ENCODE peak calls at places on chromosomes 5 and 9, in six cellular contexts. Y is AG09309, W is A549, O is NB4, Z is psoas muscle, V is lower leg skin. P is an unnamed sample.

GRCh38 chr5:86806206-86806605 is 188.5 kb downstream of the COX7C start:
- DNase-seq in Y (no peak), W (no peak), O (no peak), Z (no peak), V (no peak), P (no peak)

GRCh38 chr5:178356459-178356872 is 123.9 kb upstream of the PHYKPL start:
- DNase-seq in Y (no peak), W (no peak), O (no peak), Z (no peak), V (no peak), P (no peak)

GRCh38 chr9:4137755-4138154 is 162.1 kb downstream of the GLIS3 start:
- DNase-seq in Y (peak; percentile 51), W (peak; percentile 57), O (peak; percentile 21), Z (no peak), V (no peak), P (peak; percentile 44)

GRCh38 chr5:43401827-43402226 is 10.4 kb downstream of the CCL28 start:
- DNase-seq in Y (no peak), W (peak; percentile 57), O (peak; percentile 17), Z (no peak), V (no peak), P (no peak)

GRCh38 chr5:58450811-58451629 is 8.9 kb downstream of the PLK2 start:
- DNase-seq in Y (no peak), W (no peak), O (no peak), Z (no peak), V (no peak), P (no peak)

GRCh38 chr9:72363226-72363625 is 1.8 kb downstream of the ZFAND5 start:
- DNase-seq in Y (no peak), W (no peak), O (no peak), Z (no peak), V (no peak), P (no peak)

GRCh38 chr5:53037141-53037859 is 48.1 kb downstream of the ITGA2 start:
- DNase-seq in Y (no peak), W (peak; percentile 40), O (no peak), Z (no peak), V (no peak), P (no peak)

GRCh38 chr9:92405770-92406169 is 1.4 kb upstream of the OGN start:
- DNase-seq in Y (no peak), W (no peak), O (no peak), Z (no peak), V (no peak), P (no peak)

GRCh38 chr5:10556331-10556807 is 7.5 kb upstream of the ANKRD33B start:
- DNase-seq in Y (no peak), W (peak; percentile 85), O (no peak), Z (no peak), V (no peak), P (no peak)

GRCh38 chr5:74538206-74538661 is 102.3 kb downstream of the ENC1 start:
- DNase-seq in Y (peak; percentile 69), W (no peak), O (peak; percentile 76), Z (peak; percentile 54), V (peak; percentile 58), P (no peak)

GRCh38 chr9:131402738-131403492 is 9.0 kb downstream of the PRRC2B start:
- DNase-seq in Y (peak; percentile 55), W (peak; percentile 64), O (no peak), Z (peak; percentile 91), V (peak; percentile 89), P (peak; percentile 61)

GRCh38 chr9:74281674-74282073 is 215.5 kb upstream of the RORB start:
- DNase-seq in Y (no peak), W (no peak), O (peak; percentile 4), Z (no peak), V (no peak), P (no peak)

GRCh38 chr5:81971086-81971693 is 633 bp upstream of the ATG10 start:
- DNase-seq in Y (no peak), W (peak; percentile 47), O (peak; percentile 46), Z (no peak), V (no peak), P (no peak)

GRCh38 chr9:114004221-114004716 is 73.8 kb downstream of the AMBP start:
- DNase-seq in Y (no peak), W (no peak), O (no peak), Z (peak; percentile 41), V (peak; percentile 53), P (no peak)

GRCh38 chr5:50962934-50963646 is 296.7 kb downstream of the PARP8 start:
- DNase-seq in Y (no peak), W (peak; percentile 65), O (peak; percentile 75), Z (peak; percentile 70), V (peak; percentile 67), P (no peak)

GRCh38 chr5:75498208-75498777 is 13.1 kb downstream of the CERT1 start:
- DNase-seq in Y (no peak), W (no peak), O (no peak), Z (no peak), V (no peak), P (no peak)

GRCh38 chr5:67209141-67209771 is 12.7 kb upstream of the CD180 start:
- DNase-seq in Y (peak; percentile 32), W (peak; percentile 81), O (peak; percentile 76), Z (no peak), V (peak; percentile 78), P (no peak)

GRCh38 chr5:38509185-38509584 is 47.3 kb downstream of the LIFR start:
- DNase-seq in Y (peak; percentile 86), W (no peak), O (no peak), Z (no peak), V (no peak), P (peak; percentile 79)

GRCh38 chr5:14364096-14364495 is 217.5 kb upstream of the OTULINL start:
- DNase-seq in Y (no peak), W (no peak), O (peak; percentile 41), Z (no peak), V (no peak), P (no peak)

GRCh38 chr9:136681945-136682699 is 5.1 kb downstream of the AGPAT2 start:
- DNase-seq in Y (no peak), W (no peak), O (no peak), Z (no peak), V (no peak), P (no peak)

GRCh38 chr5:93072831-93073459 is 508.1 kb downstream of the NR2F1-AS1 start:
- DNase-seq in Y (no peak), W (no peak), O (no peak), Z (no peak), V (no peak), P (no peak)

GRCh38 chr5:5419291-5420210 is 2.9 kb upstream of the ICE1 start:
- DNase-seq in Y (peak; percentile 76), W (peak; percentile 65), O (peak; percentile 53), Z (no peak), V (no peak), P (peak; percentile 41)

GRCh38 chr9:34500623-34501267 is 22.0 kb downstream of the ENHO start:
- DNase-seq in Y (no peak), W (peak; percentile 73), O (peak; percentile 65), Z (peak; percentile 33), V (peak; percentile 50), P (no peak)

GRCh38 chr9:107615325-107615724 is 125.8 kb upstream of the KLF4 start:
- DNase-seq in Y (peak; percentile 73), W (no peak), O (peak; percentile 96), Z (no peak), V (no peak), P (no peak)

GRCh38 chr9:88537743-88538055 is 2.7 kb downstream of the NXNL2 start:
- DNase-seq in Y (peak; percentile 84), W (peak; percentile 23), O (peak; percentile 86), Z (peak; percentile 28), V (peak; percentile 73), P (no peak)

DNA sequence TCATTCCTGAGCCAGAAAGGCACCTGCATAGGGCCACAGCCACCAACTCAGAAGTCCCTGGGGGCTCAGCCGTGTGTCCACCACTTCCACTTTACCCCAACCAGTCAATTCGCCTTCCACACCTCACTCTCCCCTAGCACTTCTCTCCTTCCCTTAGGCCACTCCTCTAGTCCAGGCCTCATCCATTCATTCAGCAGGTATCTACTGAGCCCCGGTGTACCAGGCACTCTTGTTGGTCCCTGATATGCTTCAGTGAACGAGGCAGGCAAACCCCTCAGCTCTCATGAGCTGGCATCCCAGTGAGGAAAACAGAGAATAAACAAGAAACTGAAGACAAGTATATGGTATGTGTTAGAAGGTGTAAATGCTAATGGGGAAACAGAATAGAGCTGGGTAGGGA is 28.7 kb downstream of the NDUFA8 start:
- DNase-seq in Y (no peak), W (no peak), O (no peak), Z (no peak), V (no peak), P (no peak)
- H3K4me3 ChIP-seq in Y (no peak overlapping the region), W (no peak overlapping the region), O (no peak overlapping the region), Z (no peak overlapping the region), V (no peak overlapping the region), P (no peak overlapping the region)

GRCh38 chr5:71734141-71734540 is 15.1 kb downstream of the CARTPT start:
- DNase-seq in Y (no peak), W (no peak), O (no peak), Z (no peak), V (no peak), P (no peak)

GRCh38 chr5:71737931-71738539 is 19.0 kb downstream of the CARTPT start:
- DNase-seq in Y (no peak), W (no peak), O (no peak), Z (no peak), V (no peak), P (no peak)

GRCh38 chr5:71740015-71740753 is 21.1 kb downstream of the CARTPT start:
- DNase-seq in Y (no peak), W (no peak), O (no peak), Z (no peak), V (no peak), P (no peak)

GRCh38 chr5:71743135-71743534 is 24.1 kb downstream of the CARTPT start:
- DNase-seq in Y (no peak), W (no peak), O (no peak), Z (no peak), V (no peak), P (no peak)

GRCh38 chr5:71738962-71739361 is 19.9 kb downstream of the CARTPT start:
- DNase-seq in Y (no peak), W (no peak), O (no peak), Z (no peak), V (no peak), P (no peak)
- TF ChIP-seq CTCF in Y (no peak), W (no peak), O (no peak), Z (no peak), V (no peak), P (no peak)

GRCh38 chr5:73268826-73269225 is 95.8 kb downstream of the TMEM174 start:
- DNase-seq in Y (no peak), W (no peak), O (no peak), Z (no peak), V (no peak), P (no peak)

GRCh38 chr5:73264626-73265025 is 91.6 kb downstream of the TMEM174 start:
- DNase-seq in Y (no peak), W (no peak), O (no peak), Z (no peak), V (no peak), P (no peak)

GRCh38 chr5:73266309-73266708 is 93.3 kb downstream of the TMEM174 start:
- DNase-seq in Y (no peak), W (no peak), O (no peak), Z (no peak), V (no peak), P (no peak)

GRCh38 chr5:73265641-73266040 is 92.6 kb downstream of the TMEM174 start:
- DNase-seq in Y (no peak), W (no peak), O (no peak), Z (no peak), V (no peak), P (no peak)

GRCh38 chr5:73266925-73267775 is 94.2 kb downstream of the TMEM174 start:
- DNase-seq in Y (no peak), W (no peak), O (no peak), Z (no peak), V (no peak), P (no peak)
- H3K4me3 ChIP-seq in Y (no peak overlapping the region), W (no peak overlapping the region), O (no peak overlapping the region), Z (no peak overlapping the region), V (no peak overlapping the region), P (peak overlapping the region; percentile 9)

GRCh38 chr5:35436441-35437057 is 181.1 kb upstream of the SPEF2 start:
- DNase-seq in Y (peak; percentile 5), W (peak; percentile 9), O (peak; percentile 58), Z (no peak), V (no peak), P (no peak)
- TF ChIP-seq CTCF in Y (peak; percentile 61), W (peak; percentile 34), O (peak; percentile 63), Z (peak; percentile 23), V (no peak), P (peak; percentile 21)